ENCODE peak calls at places on chromosomes 13 and 19, in six cellular contexts. One of them, this sample, is unnamed.

GRCh38 chr13:59477011-59477410 is 686.7 kb downstream of the DIAPH3 start:
- DNase-seq in PC-3: no peak
- DNase-seq in HCT116: peak; percentile 6
- DNase-seq in GM23338: peak; percentile 41
- DNase-seq in hepatocyte: no peak
- DNase-seq in MM.1S: no peak
- DNase-seq in this sample: no peak

GRCh38 chr19:2337329-2337707 is 8.8 kb downstream of the SPPL2B start:
- DNase-seq in PC-3: no peak
- DNase-seq in HCT116: no peak
- DNase-seq in GM23338: peak; percentile 89
- DNase-seq in hepatocyte: peak; percentile 80
- DNase-seq in MM.1S: no peak
- DNase-seq in this sample: no peak

GRCh38 chr19:49790866-49791265 is 22.2 kb downstream of the FUZ start:
- DNase-seq in PC-3: no peak
- DNase-seq in HCT116: no peak
- DNase-seq in GM23338: no peak
- DNase-seq in hepatocyte: no peak
- DNase-seq in MM.1S: no peak
- DNase-seq in this sample: no peak

GRCh38 chr13:62309904-62310303 is 894.3 kb upstream of the PCDH20 start:
- DNase-seq in PC-3: no peak
- DNase-seq in HCT116: no peak
- DNase-seq in GM23338: peak; percentile 54
- DNase-seq in hepatocyte: no peak
- DNase-seq in MM.1S: no peak
- DNase-seq in this sample: no peak

GRCh38 chr19:14155371-14155770 is 19.0 kb upstream of the ASF1B start:
- DNase-seq in PC-3: no peak
- DNase-seq in HCT116: no peak
- DNase-seq in GM23338: no peak
- DNase-seq in hepatocyte: no peak
- DNase-seq in MM.1S: no peak
- DNase-seq in this sample: no peak

GRCh38 chr19:14149509-14149994 is 13.2 kb upstream of the ASF1B start:
- DNase-seq in PC-3: no peak
- DNase-seq in HCT116: no peak
- DNase-seq in GM23338: peak; percentile 28
- DNase-seq in hepatocyte: peak; percentile 72
- DNase-seq in MM.1S: peak; percentile 60
- DNase-seq in this sample: no peak

GRCh38 chr13:40598599-40598998 is 67.8 kb downstream of the FOXO1 start:
- DNase-seq in PC-3: no peak
- DNase-seq in HCT116: no peak
- DNase-seq in GM23338: no peak
- DNase-seq in hepatocyte: no peak
- DNase-seq in MM.1S: no peak
- DNase-seq in this sample: no peak

GRCh38 chr13:107669356-107669755 is 546.0 kb downstream of the LIG4 start:
- DNase-seq in PC-3: peak; percentile 49
- DNase-seq in HCT116: no peak
- DNase-seq in GM23338: no peak
- DNase-seq in hepatocyte: no peak
- DNase-seq in MM.1S: no peak
- DNase-seq in this sample: no peak

GRCh38 chr13:101691326-101691725 is 238.9 kb downstream of the ITGBL1 start:
- DNase-seq in PC-3: peak; percentile 12
- DNase-seq in HCT116: no peak
- DNase-seq in GM23338: no peak
- DNase-seq in hepatocyte: no peak
- DNase-seq in MM.1S: no peak
- DNase-seq in this sample: no peak

GRCh38 chr19:2055871-2056809 is 5.1 kb upstream of the MKNK2 start:
- DNase-seq in PC-3: peak; percentile 62
- DNase-seq in HCT116: peak; percentile 53
- DNase-seq in GM23338: peak; percentile 50
- DNase-seq in hepatocyte: peak; percentile 59
- DNase-seq in MM.1S: no peak
- DNase-seq in this sample: peak; percentile 35

GRCh38 chr19:29596885-29597525 is 9.1 kb upstream of the POP4 start:
- DNase-seq in PC-3: peak; percentile 43
- DNase-seq in HCT116: no peak
- DNase-seq in GM23338: peak; percentile 56
- DNase-seq in hepatocyte: peak; percentile 37
- DNase-seq in MM.1S: no peak
- DNase-seq in this sample: no peak

GRCh38 chr19:36528921-36529518 is 949 bp upstream of the ZNF260 start:
- DNase-seq in PC-3: no peak
- DNase-seq in HCT116: no peak
- DNase-seq in GM23338: peak; percentile 58
- DNase-seq in hepatocyte: peak; percentile 39
- DNase-seq in MM.1S: no peak
- DNase-seq in this sample: no peak

GRCh38 chr19:29666634-29667389 is 1.6 kb downstream of the PLEKHF1 start:
- DNase-seq in PC-3: no peak
- DNase-seq in HCT116: no peak
- DNase-seq in GM23338: peak; percentile 71
- DNase-seq in hepatocyte: peak; percentile 82
- DNase-seq in MM.1S: no peak
- DNase-seq in this sample: no peak

GRCh38 chr13:64471916-64472315 is 2758.2 kb downstream of the PCDH9 start:
- DNase-seq in PC-3: peak; percentile 48
- DNase-seq in HCT116: peak; percentile 8
- DNase-seq in GM23338: peak; percentile 37
- DNase-seq in hepatocyte: peak; percentile 37
- DNase-seq in MM.1S: peak; percentile 9
- DNase-seq in this sample: peak; percentile 46

GRCh38 chr19:47539747-47540311 is 25.0 kb upstream of the NAPA start:
- DNase-seq in PC-3: no peak
- DNase-seq in HCT116: no peak
- DNase-seq in GM23338: no peak
- DNase-seq in hepatocyte: no peak
- DNase-seq in MM.1S: no peak
- DNase-seq in this sample: no peak

GRCh38 chr19:5436101-5436947 is 18.9 kb upstream of the ZNRF4 start:
- DNase-seq in PC-3: peak; percentile 32
- DNase-seq in HCT116: no peak
- DNase-seq in GM23338: peak; percentile 96
- DNase-seq in hepatocyte: peak; percentile 68
- DNase-seq in MM.1S: no peak
- DNase-seq in this sample: no peak

GRCh38 chr19:49859838-49860715 is 7.3 kb downstream of the PNKP start:
- DNase-seq in PC-3: no peak
- DNase-seq in HCT116: no peak
- DNase-seq in GM23338: no peak
- DNase-seq in hepatocyte: no peak
- DNase-seq in MM.1S: no peak
- DNase-seq in this sample: no peak

GRCh38 chr13:33348366-33348765 is 62.8 kb upstream of the STARD13 start:
- DNase-seq in PC-3: peak; percentile 62
- DNase-seq in HCT116: no peak
- DNase-seq in GM23338: no peak
- DNase-seq in hepatocyte: no peak
- DNase-seq in MM.1S: no peak
- DNase-seq in this sample: no peak

GRCh38 chr13:25738342-25738771 is 313.5 kb downstream of the SHISA2 start:
- DNase-seq in PC-3: no peak
- DNase-seq in HCT116: no peak
- DNase-seq in GM23338: no peak
- DNase-seq in hepatocyte: peak; percentile 56
- DNase-seq in MM.1S: no peak
- DNase-seq in this sample: no peak

GRCh38 chr13:111288276-111288675 is 32.2 kb upstream of the TEX29 start:
- DNase-seq in PC-3: no peak
- DNase-seq in HCT116: no peak
- DNase-seq in GM23338: no peak
- DNase-seq in hepatocyte: no peak
- DNase-seq in MM.1S: no peak
- DNase-seq in this sample: no peak

GRCh38 chr19:37007587-37008220 is 70.5 kb upstream of the ZNF420 start:
- DNase-seq in PC-3: no peak
- DNase-seq in HCT116: no peak
- DNase-seq in GM23338: peak; percentile 19
- DNase-seq in hepatocyte: no peak
- DNase-seq in MM.1S: no peak
- DNase-seq in this sample: no peak

GRCh38 chr19:40241809-40242384 is 15.4 kb upstream of the CCNP start:
- DNase-seq in PC-3: no peak
- DNase-seq in HCT116: no peak
- DNase-seq in GM23338: no peak
- DNase-seq in hepatocyte: no peak
- DNase-seq in MM.1S: no peak
- DNase-seq in this sample: no peak

GRCh38 chr19:10510301-10510802 is 6.9 kb downstream of the S1PR5 start:
- DNase-seq in PC-3: peak; percentile 50
- DNase-seq in HCT116: no peak
- DNase-seq in GM23338: peak; percentile 86
- DNase-seq in hepatocyte: peak; percentile 30
- DNase-seq in MM.1S: peak; percentile 48
- DNase-seq in this sample: peak; percentile 29

GRCh38 chr13:27666951-27667350 is 45.3 kb downstream of the POLR1D start:
- DNase-seq in PC-3: no peak
- DNase-seq in HCT116: no peak
- DNase-seq in GM23338: no peak
- DNase-seq in hepatocyte: no peak
- DNase-seq in MM.1S: no peak
- DNase-seq in this sample: no peak

GRCh38 chr13:27663947-27664346 is 42.3 kb downstream of the POLR1D start:
- DNase-seq in PC-3: no peak
- DNase-seq in HCT116: no peak
- DNase-seq in GM23338: peak; percentile 44
- DNase-seq in hepatocyte: no peak
- DNase-seq in MM.1S: no peak
- DNase-seq in this sample: no peak

GRCh38 chr13:27665761-27666160 is 44.1 kb downstream of the POLR1D start:
- DNase-seq in PC-3: no peak
- DNase-seq in HCT116: no peak
- DNase-seq in GM23338: peak; percentile 14
- DNase-seq in hepatocyte: no peak
- DNase-seq in MM.1S: no peak
- DNase-seq in this sample: no peak

GRCh38 chr13:27665333-27665732 is 43.6 kb downstream of the POLR1D start:
- DNase-seq in PC-3: peak; percentile 35
- DNase-seq in HCT116: no peak
- DNase-seq in GM23338: peak; percentile 69
- DNase-seq in hepatocyte: no peak
- DNase-seq in MM.1S: no peak
- DNase-seq in this sample: no peak

GRCh38 chr13:27667946-27668345 is 46.3 kb downstream of the POLR1D start:
- DNase-seq in PC-3: no peak
- DNase-seq in HCT116: no peak
- DNase-seq in GM23338: no peak
- DNase-seq in hepatocyte: no peak
- DNase-seq in MM.1S: no peak
- DNase-seq in this sample: no peak
- H3K9me2 ChIP-seq in PC-3: no peaks in the 10 kb centered on the region
- H3K9me2 ChIP-seq in HCT116: no peaks in the 10 kb centered on the region
- H3K9me2 ChIP-seq in GM23338: no peaks in the 10 kb centered on the region
- H3K9me2 ChIP-seq in hepatocyte: no peaks in the 10 kb centered on the region
- H3K9me2 ChIP-seq in MM.1S: no peaks in the 10 kb centered on the region
- H3K9me2 ChIP-seq in this sample: no peaks in the 10 kb centered on the region

GRCh38 chr19:44891016-44891882 is at the start of gene TOMM40:
- DNase-seq in PC-3: no peak
- DNase-seq in HCT116: no peak
- DNase-seq in GM23338: peak; percentile 81
- DNase-seq in hepatocyte: peak; percentile 100
- DNase-seq in MM.1S: no peak
- DNase-seq in this sample: no peak
- TF ChIP-seq CTCF in PC-3: no peak
- TF ChIP-seq CTCF in HCT116: no peak
- TF ChIP-seq CTCF in GM23338: no peak
- TF ChIP-seq CTCF in hepatocyte: peak; percentile 6
- TF ChIP-seq CTCF in MM.1S: no peak
- TF ChIP-seq CTCF in this sample: no peak

GRCh38 chr19:16447015-16447384 is 24.8 kb downstream of the EPS15L1 start:
- DNase-seq in PC-3: no peak
- DNase-seq in HCT116: no peak
- DNase-seq in GM23338: no peak
- DNase-seq in hepatocyte: peak; percentile 91
- DNase-seq in MM.1S: no peak
- DNase-seq in this sample: peak; percentile 69

GRCh38 chr19:16445238-16446107 is 26.3 kb downstream of the EPS15L1 start:
- DNase-seq in PC-3: peak; percentile 52
- DNase-seq in HCT116: no peak
- DNase-seq in GM23338: no peak
- DNase-seq in hepatocyte: no peak
- DNase-seq in MM.1S: peak; percentile 51
- DNase-seq in this sample: no peak

GRCh38 chr19:16449330-16449961 is 22.3 kb downstream of the EPS15L1 start:
- DNase-seq in PC-3: peak; percentile 6
- DNase-seq in HCT116: no peak
- DNase-seq in GM23338: no peak
- DNase-seq in hepatocyte: no peak
- DNase-seq in MM.1S: peak; percentile 90
- DNase-seq in this sample: no peak

GRCh38 chr19:16444273-16444597 is 27.5 kb downstream of the EPS15L1 start:
- DNase-seq in PC-3: no peak
- DNase-seq in HCT116: no peak
- DNase-seq in GM23338: no peak
- DNase-seq in hepatocyte: no peak
- DNase-seq in MM.1S: no peak
- DNase-seq in this sample: no peak

DNA sequence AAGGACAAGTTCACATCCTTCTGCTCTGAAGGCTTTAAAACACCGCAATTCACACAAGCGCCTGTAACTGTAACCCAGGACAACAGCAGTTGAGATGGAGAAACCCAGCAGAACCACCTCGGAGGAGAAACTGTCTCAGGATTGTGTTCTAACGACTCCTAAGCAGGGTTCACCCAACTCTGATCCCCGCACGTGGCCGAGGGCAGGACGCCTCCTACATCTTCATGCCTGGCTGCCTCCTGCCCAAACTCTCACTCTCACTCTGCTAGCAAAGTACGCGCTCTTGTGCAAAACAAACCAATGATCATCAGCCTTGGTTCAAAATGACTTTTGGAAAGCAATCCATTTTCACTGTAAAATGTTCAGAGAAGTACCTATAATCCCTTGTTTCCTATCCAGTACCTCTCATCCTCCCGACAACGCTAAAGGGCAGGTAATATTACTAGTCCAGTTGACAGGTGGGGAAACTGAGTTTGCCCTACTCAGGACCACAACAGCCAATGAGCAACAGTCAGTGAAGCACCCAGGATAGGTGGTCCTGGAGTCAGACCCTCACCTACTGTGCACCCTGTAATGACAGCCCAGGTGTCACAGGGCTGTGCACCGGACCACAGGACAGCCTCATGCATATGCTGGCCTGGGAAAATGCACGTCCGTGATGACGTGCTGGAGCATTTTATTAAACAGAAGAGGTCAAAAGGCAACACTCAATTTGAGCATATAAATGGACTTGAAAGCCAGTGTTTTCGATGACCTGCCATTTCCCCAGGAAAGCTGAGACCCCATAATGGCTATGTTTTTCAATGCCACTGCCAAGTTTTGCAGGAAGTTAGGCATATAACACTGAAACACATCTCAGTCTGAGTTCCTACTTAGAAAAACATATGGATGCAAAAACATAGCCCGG is 25.4 kb downstream of the EPS15L1 start:
- DNase-seq in PC-3: no peak
- DNase-seq in HCT116: no peak
- DNase-seq in GM23338: no peak
- DNase-seq in hepatocyte: no peak
- DNase-seq in MM.1S: no peak
- DNase-seq in this sample: no peak
- H3K9me2 ChIP-seq in PC-3: no peaks in the 10 kb centered on the region
- H3K9me2 ChIP-seq in HCT116: no peaks in the 10 kb centered on the region
- H3K9me2 ChIP-seq in GM23338: no peaks in the 10 kb centered on the region
- H3K9me2 ChIP-seq in hepatocyte: no peaks in the 10 kb centered on the region
- H3K9me2 ChIP-seq in MM.1S: no peaks in the 10 kb centered on the region
- H3K9me2 ChIP-seq in this sample: no peaks in the 10 kb centered on the region

GRCh38 chr19:43934055-43934984 is 762 bp downstream of the ZNF45 start:
- DNase-seq in PC-3: peak; percentile 51
- DNase-seq in HCT116: no peak
- DNase-seq in GM23338: peak; percentile 6
- DNase-seq in hepatocyte: peak; percentile 9
- DNase-seq in MM.1S: no peak
- DNase-seq in this sample: no peak
- TF ChIP-seq CTCF in PC-3: no peak
- TF ChIP-seq CTCF in HCT116: no peak
- TF ChIP-seq CTCF in GM23338: no peak
- TF ChIP-seq CTCF in hepatocyte: no peak
- TF ChIP-seq CTCF in MM.1S: no peak
- TF ChIP-seq CTCF in this sample: no peak

This sample was measured in PC-9.